ENCODE peak calls at places on chromosomes 16 and 17, in eight cellular contexts. T, U, M, J, F, B, H and X are unnamed samples.

GRCh38 chr16:10688291-10688690 is 6.4 kb downstream of the TEKT5 start:
- DNase-seq in T (no peak), U (no peak), M (no peak), J (no peak), F (no peak), B (no peak), H (no peak), X (no peak)

GRCh38 chr17:65355246-65355645 is 206.2 kb downstream of the AXIN2 start:
- DNase-seq in T (no peak), U (no peak), M (no peak), J (no peak), F (no peak), B (no peak), H (no peak), X (no peak)

GRCh38 chr17:77182205-77182604 is 41.4 kb downstream of the SEC14L1 start:
- DNase-seq in T (no peak), U (no peak), M (no peak), J (no peak), F (no peak), B (no peak), H (no peak), X (no peak)

GRCh38 chr17:29061036-29061435 is 18.1 kb downstream of the PIPOX start:
- DNase-seq in T (no peak), U (no peak), M (no peak), J (no peak), F (no peak), B (no peak), H (no peak), X (no peak)

GRCh38 chr17:2094891-2095535 is 40.1 kb downstream of the HIC1 start:
- DNase-seq in T (no peak), U (no peak), M (peak), J (peak), F (peak), B (no peak), H (no peak), X (peak)

GRCh38 chr16:28295213-28295612 is 2.9 kb downstream of the SBK1 start:
- DNase-seq in T (no peak), U (no peak), M (no peak), J (no peak), F (no peak), B (no peak), H (no peak), X (no peak)

GRCh38 chr16:49552273-49552928 is 178.8 kb downstream of the C16orf78 start:
- DNase-seq in T (no peak), U (no peak), M (no peak), J (no peak), F (no peak), B (no peak), H (no peak), X (no peak)

GRCh38 chr16:11783319-11784047 is 13.6 kb downstream of the ZC3H7A start:
- DNase-seq in T (no peak), U (no peak), M (no peak), J (no peak), F (no peak), B (no peak), H (no peak), X (peak)

GRCh38 chr16:21023509-21024202 is 123.1 kb downstream of the LYRM1 start:
- DNase-seq in T (no peak), U (no peak), M (no peak), J (no peak), F (no peak), B (no peak), H (peak), X (no peak)

GRCh38 chr17:78419970-78420820 is 41.7 kb downstream of the PGS1 start:
- DNase-seq in T (no peak), U (no peak), M (no peak), J (no peak), F (no peak), B (no peak), H (no peak), X (no peak)

GRCh38 chr17:40827746-40828453 is 5.5 kb upstream of the KRT10 start:
- DNase-seq in T (no peak), U (no peak), M (no peak), J (no peak), F (peak), B (peak), H (no peak), X (no peak)

GRCh38 chr17:21160401-21160800 is 33.6 kb downstream of the DHRS7B start:
- DNase-seq in T (no peak), U (no peak), M (no peak), J (no peak), F (no peak), B (no peak), H (no peak), X (no peak)

GRCh38 chr17:39219647-39220154 is 6.0 kb downstream of the STAC2 start:
- DNase-seq in T (no peak), U (no peak), M (no peak), J (no peak), F (no peak), B (no peak), H (no peak), X (no peak)

GRCh38 chr17:39221572-39221971 is 4.2 kb downstream of the STAC2 start:
- DNase-seq in T (no peak), U (no peak), M (no peak), J (no peak), F (no peak), B (no peak), H (no peak), X (no peak)

GRCh38 chr17:39222151-39222550 is 3.6 kb downstream of the STAC2 start:
- DNase-seq in T (no peak), U (no peak), M (no peak), J (no peak), F (no peak), B (no peak), H (no peak), X (no peak)

GRCh38 chr17:39217734-39218369 is 7.9 kb downstream of the STAC2 start:
- DNase-seq in T (no peak), U (no peak), M (no peak), J (no peak), F (no peak), B (no peak), H (peak), X (no peak)

DNA sequence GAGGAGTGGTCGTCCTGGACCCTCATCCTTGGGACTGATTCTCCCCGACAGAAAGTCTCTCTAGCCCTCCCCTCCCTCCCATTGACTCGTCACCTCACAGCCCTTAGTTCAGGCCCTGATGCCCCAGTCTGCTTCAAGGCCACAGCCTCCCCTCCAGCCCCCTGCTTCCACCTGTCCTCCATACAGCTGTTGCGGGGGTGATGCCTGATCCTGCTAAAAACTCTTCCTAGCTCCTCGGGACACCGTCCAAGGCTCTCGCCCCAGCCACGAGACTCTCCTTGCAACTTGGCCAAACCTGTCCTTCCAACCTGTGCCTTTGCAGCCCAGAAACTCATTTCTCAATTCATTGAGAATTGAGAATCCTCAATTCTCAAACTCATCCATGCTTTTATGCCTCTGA is 6.8 kb downstream of the STAC2 start:
- DNase-seq in T (no peak), U (no peak), M (no peak), J (no peak), F (no peak), B (no peak), H (no peak), X (no peak)
- H3K4me3 ChIP-seq in T (no peak), U (no peak), M (no peak), J (no peak), F (no peak), B (no peak), H (no peak), X (no peak)

GRCh38 chr17:45019177-45019711 is 32.2 kb downstream of the DCAKD start:
- DNase-seq in T (peak), U (no peak), M (peak), J (no peak), F (peak), B (no peak), H (peak), X (no peak)
- TF ChIP-seq CTCF in T (no peak), U (peak), M (peak), J (peak), F (peak), B (peak), H (peak), X (peak)

GRCh38 chr16:16871196-16871595 is 492.3 kb downstream of the NPIPA7 start:
- DNase-seq in T (no peak), U (no peak), M (no peak), J (no peak), F (no peak), B (no peak), H (no peak), X (no peak)

GRCh38 chr16:16867994-16868393 is 489.1 kb downstream of the NPIPA7 start:
- DNase-seq in T (no peak), U (no peak), M (no peak), J (no peak), F (no peak), B (no peak), H (no peak), X (no peak)

GRCh38 chr16:16865374-16865773 is 486.4 kb downstream of the NPIPA7 start:
- DNase-seq in T (no peak), U (no peak), M (no peak), J (no peak), F (no peak), B (no peak), H (no peak), X (no peak)

GRCh38 chr16:16864536-16864935 is 485.6 kb downstream of the NPIPA7 start:
- DNase-seq in T (no peak), U (no peak), M (no peak), J (no peak), F (no peak), B (no peak), H (no peak), X (no peak)

GRCh38 chr16:16868727-16869126 is 489.8 kb downstream of the NPIPA7 start:
- DNase-seq in T (no peak), U (no peak), M (no peak), J (no peak), F (no peak), B (no peak), H (no peak), X (no peak)
- H3K4me3 ChIP-seq in T (no peak), U (no peak), M (no peak), J (no peak), F (no peak), B (no peak), H (no peak), X (no peak)

GRCh38 chr17:46046957-46047356 is 47.9 kb downstream of the STH start:
- DNase-seq in T (no peak), U (no peak), M (no peak), J (no peak), F (no peak), B (no peak), H (no peak), X (no peak)
- TF ChIP-seq CTCF in T (no peak), U (no peak), M (no peak), J (no peak), F (no peak), B (no peak), H (peak), X (no peak)

DNA sequence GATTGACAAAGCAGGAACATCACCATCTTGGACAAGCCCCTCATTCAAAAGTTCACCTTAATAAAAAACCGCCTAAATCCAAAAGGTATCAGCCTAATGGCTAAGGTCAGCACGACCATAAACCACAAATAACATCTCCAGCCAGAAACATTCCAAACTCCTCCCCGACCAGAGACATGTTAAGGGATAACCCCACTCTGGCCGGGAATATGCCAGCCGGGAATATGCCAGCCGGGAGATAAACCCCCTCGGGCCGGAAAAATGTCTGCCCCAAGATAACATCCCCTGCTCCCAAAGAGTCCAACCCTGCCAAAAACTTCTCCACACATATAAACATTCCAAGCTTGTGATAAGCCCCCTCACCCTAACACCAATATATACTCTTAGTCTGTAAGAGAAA is 1.4 kb downstream of the DHX33 start:
- DNase-seq in T (no peak), U (no peak), M (no peak), J (no peak), F (no peak), B (no peak), H (no peak), X (no peak)
- H3K4me3 ChIP-seq in T (peak), U (peak), M (peak), J (peak), F (peak), B (peak), H (peak), X (peak)